ENCODE peak calls at places on chromosomes 2 and 18, in seven cellular contexts. R is K562, L is GM12878, O is upper lobe of left lung, Y is HCT116, A is A549, B is body of pancreas. C is an unnamed sample.

GRCh38 chr2:23624378-23624777 is 239.4 kb downstream of the KLHL29 start:
- DNase-seq in L (no peak), O (no peak), Y (peak; percentile 13), A (peak; percentile 50), B (no peak), R (peak; percentile 51), C (peak; percentile 43)

GRCh38 chr2:44178950-44179349 is 10.3 kb downstream of the PPM1B start:
- DNase-seq in O (no peak), L (no peak), A (no peak), R (no peak), B (no peak), Y (no peak), C (no peak)

GRCh38 chr2:113901943-113902342 is 12.1 kb downstream of the ACTR3 start:
- DNase-seq in Y (no peak), R (no peak), A (no peak), L (no peak), O (no peak), B (no peak), C (no peak)

GRCh38 chr2:88481937-88482336 is 29.4 kb upstream of the FOXI3 start:
- DNase-seq in R (peak; percentile 9), B (no peak), L (no peak), A (peak; percentile 51), O (peak; percentile 22), Y (no peak), C (no peak)

GRCh38 chr2:215145611-215146010 is 7.2 kb upstream of the ABCA12 start:
- DNase-seq in B (no peak), O (no peak), A (no peak), L (no peak), Y (no peak), R (no peak), C (no peak)

GRCh38 chr2:236967499-236967783 is 118.2 kb upstream of the COPS8 start:
- DNase-seq in L (no peak), B (no peak), Y (no peak), R (no peak), A (no peak), O (no peak), C (no peak)

GRCh38 chr2:136057023-136057801 is 60.7 kb downstream of the CXCR4 start:
- DNase-seq in O (no peak), B (no peak), R (no peak), Y (no peak), L (peak; percentile 56), A (no peak), C (no peak)

GRCh38 chr2:25642298-25642697 is 31.1 kb downstream of the DTNB start:
- DNase-seq in O (no peak), Y (no peak), R (no peak), B (no peak), L (no peak), A (no peak), C (no peak)

GRCh38 chr2:17101596-17101995 is 416.6 kb downstream of the RAD51AP2 start:
- DNase-seq in B (no peak), Y (no peak), L (no peak), O (no peak), A (no peak), R (no peak), C (no peak)

GRCh38 chr2:83191316-83191715 is 1267.8 kb downstream of the SUCLG1 start:
- DNase-seq in O (no peak), L (no peak), Y (no peak), B (no peak), A (no peak), R (no peak), C (no peak)

GRCh38 chr2:168639024-168639423 is 163.4 kb upstream of the NOSTRIN start:
- DNase-seq in O (no peak), R (no peak), A (no peak), L (no peak), Y (no peak), B (no peak), C (no peak)

GRCh38 chr18:79383388-79384056 is 12.2 kb upstream of the NFATC1 start:
- DNase-seq in L (no peak), O (no peak), R (no peak), B (no peak), Y (no peak), A (no peak), C (peak; percentile 9)

GRCh38 chr2:115057473-115057872 is 615.0 kb downstream of the DPP10 start:
- DNase-seq in Y (no peak), O (no peak), B (no peak), R (no peak), L (no peak), A (no peak), C (no peak)

GRCh38 chr2:30663806-30664205 is 143.4 kb downstream of the CAPN13 start:
- DNase-seq in B (no peak), A (no peak), L (no peak), O (no peak), R (no peak), Y (no peak), C (no peak)

GRCh38 chr2:30663321-30663720 is 143.9 kb downstream of the CAPN13 start:
- DNase-seq in A (no peak), O (no peak), R (no peak), L (no peak), B (no peak), Y (no peak), C (no peak)

GRCh38 chr2:30662268-30663131 is 144.7 kb downstream of the CAPN13 start:
- DNase-seq in Y (no peak), L (no peak), A (peak; percentile 42), O (no peak), B (no peak), R (no peak), C (no peak)

GRCh38 chr2:30664761-30665358 is 142.4 kb downstream of the CAPN13 start:
- DNase-seq in A (peak; percentile 91), L (no peak), O (no peak), B (no peak), R (peak; percentile 31), Y (peak; percentile 76), C (no peak)

GRCh38 chr2:30661173-30662107 is 145.8 kb downstream of the CAPN13 start:
- DNase-seq in O (no peak), L (no peak), B (no peak), Y (no peak), A (no peak), R (peak; percentile 59), C (no peak)
- TF ChIP-seq POLR2A in O (no peak), L (no peak), B (no peak), Y (peak; percentile 81), A (no peak), R (peak; percentile 99), C (no peak)

DNA sequence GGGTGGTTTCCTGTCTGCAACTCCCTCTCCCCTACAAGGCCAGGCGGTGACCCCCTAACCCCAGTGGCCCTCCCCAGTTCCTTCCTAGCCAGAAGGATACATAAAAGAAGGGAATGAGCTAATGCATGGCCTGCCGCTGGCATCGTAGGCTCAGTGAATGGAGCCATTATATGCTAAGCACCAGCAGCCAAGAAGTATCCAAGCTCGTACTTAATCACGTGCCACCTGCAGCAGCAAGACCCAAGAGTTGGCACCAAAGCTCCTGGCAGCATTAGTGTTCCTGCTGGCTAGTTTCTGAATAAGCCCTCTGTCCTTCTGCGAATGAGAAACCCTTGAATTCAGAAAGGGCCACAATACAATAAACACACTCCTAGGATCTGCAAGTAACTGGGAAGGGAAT is 4.3 kb downstream of the DBI start:
- DNase-seq in A (no peak), R (no peak), B (no peak), Y (no peak), L (no peak), O (no peak), C (peak; percentile 92)
- H3K27ac ChIP-seq in A (no peak overlapping the region), R (no peak overlapping the region), B (no peak overlapping the region), Y (no peak overlapping the region), L (no peak overlapping the region), O (no peak overlapping the region), C (peak overlapping the region; percentile 48)

GRCh38 chr2:207473203-207473865 is 56.4 kb upstream of the CREB1 start:
- DNase-seq in R (peak; percentile 57), O (peak; percentile 50), Y (peak; percentile 29), L (peak; percentile 30), A (peak; percentile 77), B (peak; percentile 28), C (peak; percentile 71)

GRCh38 chr2:207473866-207474251 is 55.9 kb upstream of the CREB1 start:
- DNase-seq in O (no peak), R (no peak), L (no peak), B (no peak), A (no peak), Y (no peak), C (no peak)

GRCh38 chr2:207472343-207473202 is 57.2 kb upstream of the CREB1 start:
- DNase-seq in O (no peak), A (no peak), B (no peak), R (no peak), Y (no peak), L (no peak), C (no peak)

GRCh38 chr2:207475546-207475945 is 54.2 kb upstream of the CREB1 start:
- DNase-seq in L (no peak), Y (no peak), B (no peak), O (no peak), R (no peak), A (no peak), C (no peak)

GRCh38 chr2:207474871-207475485 is 54.8 kb upstream of the CREB1 start:
- DNase-seq in Y (peak; percentile 39), B (peak; percentile 33), A (peak; percentile 60), R (peak; percentile 53), L (no peak), O (no peak), C (peak; percentile 57)
- H3K4me3 ChIP-seq in Y (no peak overlapping the region), B (no peak overlapping the region), A (no peak overlapping the region), R (no peak overlapping the region), L (no peak overlapping the region), O (no peak overlapping the region), C (no peak overlapping the region)

DNA sequence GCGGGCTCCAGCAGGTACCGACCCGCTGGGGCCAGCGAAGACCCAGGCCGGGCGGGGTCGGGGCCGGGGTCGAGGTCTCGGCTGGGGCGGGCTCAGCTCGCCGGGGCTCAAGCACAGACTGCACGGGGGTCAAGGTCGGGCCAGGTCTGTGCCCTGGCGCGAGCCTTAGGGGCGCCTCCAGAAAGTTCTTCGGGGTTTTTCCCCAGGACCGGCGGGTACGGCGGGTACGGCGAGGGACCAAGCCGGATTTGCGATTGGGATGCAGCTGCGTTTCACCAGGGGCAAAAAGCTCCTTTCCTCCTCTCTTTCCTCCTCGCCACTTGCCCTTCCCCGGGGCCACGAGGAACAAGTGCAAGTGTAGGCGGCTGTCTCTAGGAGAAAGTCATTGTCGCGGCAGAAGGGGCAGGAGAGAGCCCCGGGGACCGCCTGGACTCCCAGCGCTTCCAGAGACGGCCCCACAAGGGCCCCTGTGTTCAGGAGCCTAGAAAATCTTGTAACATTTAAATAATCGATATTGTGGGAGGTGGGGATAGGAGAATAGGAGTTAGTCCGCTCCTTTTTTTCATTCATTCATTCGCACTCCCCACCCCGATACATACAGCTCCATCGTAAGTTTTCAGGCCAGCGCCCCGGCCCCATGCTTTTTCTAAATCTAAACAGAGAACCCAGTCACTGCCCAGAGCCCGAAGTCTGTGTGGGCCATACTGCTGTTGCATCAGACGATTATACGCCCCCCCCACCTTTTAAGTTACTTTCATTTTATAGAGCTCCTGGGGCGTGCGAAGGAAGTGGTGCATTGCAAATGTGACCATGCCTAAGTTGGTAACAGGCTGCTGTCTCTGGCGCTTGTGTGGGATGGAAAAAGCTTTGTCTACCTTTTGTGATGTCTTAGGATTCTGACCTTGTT is 679 bp downstream of the PMAIP1 start:
- DNase-seq in Y (no peak), R (peak; percentile 59), A (peak; percentile 63), L (no peak), O (peak; percentile 58), B (peak; percentile 27), C (peak; percentile 27)
- TF ChIP-seq POLR2A in Y (no peak), R (no peak), A (no peak), L (peak; percentile 50), O (no peak), B (no peak), C (no peak)

GRCh38 chr2:188940171-188940570 is 34.0 kb upstream of the COL3A1 start:
- DNase-seq in B (no peak), R (no peak), O (no peak), L (no peak), Y (no peak), A (no peak), C (no peak)
- H3K27ac ChIP-seq in B (no peak overlapping the region), R (no peak overlapping the region), O (no peak overlapping the region), L (no peak overlapping the region), Y (no peak overlapping the region), A (no peak overlapping the region), C (no peak overlapping the region)

GRCh38 chr2:10722252-10722825 is 909 bp downstream of the ATP6V1C2 start:
- DNase-seq in A (no peak), R (no peak), O (no peak), Y (no peak), B (no peak), L (no peak), C (no peak)
- H3K4me3 ChIP-seq in A (peak overlapping the region; percentile 54), R (no peak overlapping the region), O (peak overlapping the region; percentile 57), Y (no peak overlapping the region), B (no peak overlapping the region), L (no peak overlapping the region), C (peak overlapping the region; percentile 37)